ENCODE peak calls at places on chromosome 19, in five cellular contexts. R, E, B, A and O are unnamed samples.

GRCh38 chr19:44925114-44925891 is 10.9 kb downstream of the APOC1 start:
- DNase-seq in B (no peak), E (no peak), R (no peak), A (no peak), O (no peak)

GRCh38 chr19:6753178-6754031 is 13.8 kb downstream of the SH2D3A start:
- DNase-seq in R (peak), A (peak), B (peak), E (peak), O (peak)

GRCh38 chr19:2702170-2703076 is at the start of gene GNG7:
- DNase-seq in A (peak), E (peak), R (peak), B (peak), O (peak)

GRCh38 chr19:1567116-1567847 is 843 bp downstream of the MEX3D start:
- DNase-seq in R (no peak), B (no peak), E (no peak), A (no peak), O (no peak)

GRCh38 chr19:17677002-17677401 is 11.2 kb downstream of the UNC13A start:
- DNase-seq in A (peak), E (no peak), R (no peak), B (peak), O (no peak)

GRCh38 chr19:53594811-53595509 is 36.8 kb upstream of the DPRX start:
- DNase-seq in B (no peak), E (no peak), R (no peak), A (no peak), O (no peak)

GRCh38 chr19:11451942-11452813 is 16.7 kb downstream of the PRKCSH start:
- DNase-seq in B (no peak), A (peak), E (no peak), R (no peak), O (no peak)

GRCh38 chr19:58519087-58519354 is 589 bp downstream of the ZBTB45 start:
- DNase-seq in B (peak), R (no peak), E (peak), A (peak), O (peak)

GRCh38 chr19:31055454-31055853 is 293.8 kb downstream of the TSHZ3 start:
- DNase-seq in E (no peak), B (no peak), A (no peak), R (no peak), O (no peak)